ENCODE peak calls at places on chromosomes 7 and 10, in five cellular contexts. Y is nephron progenitor cell; E is NCI-H748 treated with DMSO at 0.1 percent for 48 hours; P is stimulated activated CD4-positive, alpha-beta T cell treated with anti-CD3 and anti-CD28 coated beads, Interleukin-4, amount 100 ng/mL, for 48 hours; Z is hepatic stellate cell. B is an unnamed sample.

GRCh38 chr10:86403183-86403797 is 36.7 kb upstream of the GRID1 start:
- DNase-seq in Z (no peak), P (no peak), Y (no peak), E (no peak), B (no peak)

GRCh38 chr10:123144697-123145541 is 3.0 kb upstream of the HMX2 start:
- DNase-seq in E (no peak), Z (no peak), P (no peak), Y (peak; percentile 29), B (no peak)

GRCh38 chr7:66296-66695 is 126.1 kb upstream of the FAM20C start:
- DNase-seq in Z (no peak), E (no peak), Y (no peak), P (no peak), B (no peak)

GRCh38 chr10:63120554-63120953 is 12.6 kb upstream of the NRBF2 start:
- DNase-seq in P (no peak), Y (no peak), E (no peak), Z (peak; percentile 50), B (no peak)

GRCh38 chr7:21944616-21945373 is 904 bp downstream of the CDCA7L start:
- DNase-seq in E (peak; percentile 77), P (peak; percentile 31), Y (peak; percentile 38), Z (no peak), B (no peak)

GRCh38 chr7:17854297-17855047 is 85.8 kb downstream of the SNX13 start:
- DNase-seq in Z (peak; percentile 1), P (no peak), E (no peak), Y (no peak), B (no peak)

GRCh38 chr10:10032991-10033390 is 984.7 kb upstream of the CELF2 start:
- DNase-seq in P (no peak), Z (no peak), E (no peak), Y (no peak), B (no peak)

GRCh38 chr10:113060221-113061053 is 110.4 kb downstream of the TCF7L2 start:
- DNase-seq in E (no peak), Y (no peak), Z (no peak), P (no peak), B (no peak)

GRCh38 chr7:40643664-40644063 is 508.9 kb downstream of the SUGCT start:
- DNase-seq in E (no peak), Y (no peak), P (no peak), Z (no peak), B (no peak)

GRCh38 chr7:129315916-129316315 is 91.1 kb downstream of the AHCYL2 start:
- DNase-seq in E (no peak), Y (no peak), P (no peak), Z (no peak), B (peak; percentile 91)

GRCh38 chr7:150801242-150801945 is 825 bp downstream of the TMEM176A start:
- DNase-seq in Y (no peak), E (no peak), Z (no peak), P (no peak), B (no peak)

GRCh38 chr7:24757799-24758275 is 573 bp upstream of the GSDME start:
- DNase-seq in Z (peak; percentile 37), Y (no peak), E (no peak), P (no peak), B (no peak)

GRCh38 chr10:77052592-77052991 is 585.0 kb downstream of the KCNMA1 start:
- DNase-seq in E (no peak), Z (no peak), P (no peak), Y (no peak), B (no peak)

GRCh38 chr7:107661865-107662379 is 1.3 kb downstream of the SLC26A4 start:
- DNase-seq in Y (no peak), P (no peak), E (no peak), Z (no peak), B (no peak)

GRCh38 chr10:43299579-43299978 is 32.7 kb upstream of the RASGEF1A start:
- DNase-seq in E (no peak), P (peak; percentile 30), Y (no peak), Z (no peak), B (no peak)

GRCh38 chr10:35213699-35214098 is 87.1 kb downstream of the CREM start:
- DNase-seq in E (no peak), P (no peak), Z (no peak), Y (no peak), B (no peak)

GRCh38 chr10:31749293-31749692 is 179.3 kb downstream of the ARHGAP12 start:
- DNase-seq in Z (no peak), Y (no peak), E (no peak), P (no peak), B (no peak)

B was measured in COLO829.